ENCODE peak calls at places on chromosomes 12 and 14, in seven cellular contexts. One of them, this sample, is unnamed.

GRCh38 chr14:72500234-72500838 is 393.6 kb downstream of the DPF3 start:
- DNase-seq in substantia nigra: no peak
- DNase-seq in brain microvascular endothelial cell: no peak
- DNase-seq in naive thymus-derived CD4-positive, alpha-beta T cell: no peak
- DNase-seq in CD4-positive, CD25-positive, alpha-beta regulatory T cell: no peak
- DNase-seq in left ventricle myocardium inferior: no peak
- DNase-seq in CD8-positive, alpha-beta T cell: no peak
- DNase-seq in this sample: no peak

GRCh38 chr14:76500480-76500879 is 124.5 kb downstream of the ESRRB start:
- DNase-seq in substantia nigra: no peak
- DNase-seq in naive thymus-derived CD4-positive, alpha-beta T cell: no peak
- DNase-seq in CD8-positive, alpha-beta T cell: no peak
- DNase-seq in left ventricle myocardium inferior: no peak
- DNase-seq in brain microvascular endothelial cell: no peak
- DNase-seq in CD4-positive, CD25-positive, alpha-beta regulatory T cell: no peak
- DNase-seq in this sample: no peak

GRCh38 chr12:1932264-1932777 is 13.9 kb upstream of the CACNA2D4 start:
- DNase-seq in substantia nigra: no peak
- DNase-seq in CD4-positive, CD25-positive, alpha-beta regulatory T cell: no peak
- DNase-seq in CD8-positive, alpha-beta T cell: no peak
- DNase-seq in naive thymus-derived CD4-positive, alpha-beta T cell: no peak
- DNase-seq in left ventricle myocardium inferior: peak
- DNase-seq in brain microvascular endothelial cell: no peak
- DNase-seq in this sample: no peak

GRCh38 chr12:52238206-52238840 is 5.3 kb downstream of the KRT7 start:
- DNase-seq in substantia nigra: no peak
- DNase-seq in brain microvascular endothelial cell: no peak
- DNase-seq in left ventricle myocardium inferior: no peak
- DNase-seq in CD4-positive, CD25-positive, alpha-beta regulatory T cell: no peak
- DNase-seq in naive thymus-derived CD4-positive, alpha-beta T cell: no peak
- DNase-seq in CD8-positive, alpha-beta T cell: no peak
- DNase-seq in this sample: no peak

GRCh38 chr12:113475451-113476085 is 3.9 kb upstream of the LHX5 start:
- DNase-seq in CD8-positive, alpha-beta T cell: no peak
- DNase-seq in left ventricle myocardium inferior: no peak
- DNase-seq in naive thymus-derived CD4-positive, alpha-beta T cell: no peak
- DNase-seq in brain microvascular endothelial cell: no peak
- DNase-seq in substantia nigra: no peak
- DNase-seq in CD4-positive, CD25-positive, alpha-beta regulatory T cell: no peak
- DNase-seq in this sample: no peak

GRCh38 chr14:103546651-103547454 is 15.6 kb downstream of the BAG5 start:
- DNase-seq in CD4-positive, CD25-positive, alpha-beta regulatory T cell: peak
- DNase-seq in brain microvascular endothelial cell: peak
- DNase-seq in CD8-positive, alpha-beta T cell: peak
- DNase-seq in left ventricle myocardium inferior: peak
- DNase-seq in substantia nigra: peak
- DNase-seq in naive thymus-derived CD4-positive, alpha-beta T cell: peak
- DNase-seq in this sample: no peak

GRCh38 chr12:98758331-98758730 is 113.2 kb downstream of the APAF1 start:
- DNase-seq in naive thymus-derived CD4-positive, alpha-beta T cell: no peak
- DNase-seq in CD8-positive, alpha-beta T cell: no peak
- DNase-seq in left ventricle myocardium inferior: peak
- DNase-seq in substantia nigra: peak
- DNase-seq in brain microvascular endothelial cell: no peak
- DNase-seq in CD4-positive, CD25-positive, alpha-beta regulatory T cell: no peak
- DNase-seq in this sample: no peak

GRCh38 chr14:105385698-105386365 is 12.5 kb upstream of the TEX22 start:
- DNase-seq in CD4-positive, CD25-positive, alpha-beta regulatory T cell: no peak
- DNase-seq in left ventricle myocardium inferior: peak
- DNase-seq in brain microvascular endothelial cell: no peak
- DNase-seq in naive thymus-derived CD4-positive, alpha-beta T cell: no peak
- DNase-seq in substantia nigra: no peak
- DNase-seq in CD8-positive, alpha-beta T cell: no peak
- DNase-seq in this sample: no peak

GRCh38 chr12:57342207-57342691 is 88.6 kb downstream of the R3HDM2 start:
- DNase-seq in left ventricle myocardium inferior: peak
- DNase-seq in CD8-positive, alpha-beta T cell: no peak
- DNase-seq in CD4-positive, CD25-positive, alpha-beta regulatory T cell: no peak
- DNase-seq in substantia nigra: no peak
- DNase-seq in naive thymus-derived CD4-positive, alpha-beta T cell: no peak
- DNase-seq in brain microvascular endothelial cell: peak
- DNase-seq in this sample: peak

GRCh38 chr12:46473634-46474201 is 101.1 kb upstream of the SLC38A2 start:
- DNase-seq in CD4-positive, CD25-positive, alpha-beta regulatory T cell: no peak
- DNase-seq in left ventricle myocardium inferior: peak
- DNase-seq in CD8-positive, alpha-beta T cell: no peak
- DNase-seq in naive thymus-derived CD4-positive, alpha-beta T cell: no peak
- DNase-seq in brain microvascular endothelial cell: peak
- DNase-seq in substantia nigra: no peak
- DNase-seq in this sample: peak

GRCh38 chr14:99360774-99361595 is 89.0 kb upstream of the BCL11B start:
- DNase-seq in naive thymus-derived CD4-positive, alpha-beta T cell: no peak
- DNase-seq in left ventricle myocardium inferior: no peak
- DNase-seq in substantia nigra: no peak
- DNase-seq in CD8-positive, alpha-beta T cell: no peak
- DNase-seq in CD4-positive, CD25-positive, alpha-beta regulatory T cell: no peak
- DNase-seq in brain microvascular endothelial cell: no peak
- DNase-seq in this sample: no peak

GRCh38 chr14:76117789-76118188 is 33.9 kb upstream of the GPATCH2L start:
- DNase-seq in brain microvascular endothelial cell: no peak
- DNase-seq in CD4-positive, CD25-positive, alpha-beta regulatory T cell: no peak
- DNase-seq in left ventricle myocardium inferior: no peak
- DNase-seq in substantia nigra: no peak
- DNase-seq in naive thymus-derived CD4-positive, alpha-beta T cell: no peak
- DNase-seq in CD8-positive, alpha-beta T cell: no peak
- DNase-seq in this sample: no peak

GRCh38 chr14:69105326-69105725 is 47.6 kb downstream of the DCAF5 start:
- DNase-seq in CD8-positive, alpha-beta T cell: no peak
- DNase-seq in brain microvascular endothelial cell: peak
- DNase-seq in left ventricle myocardium inferior: no peak
- DNase-seq in naive thymus-derived CD4-positive, alpha-beta T cell: no peak
- DNase-seq in CD4-positive, CD25-positive, alpha-beta regulatory T cell: no peak
- DNase-seq in substantia nigra: no peak
- DNase-seq in this sample: no peak

GRCh38 chr12:48187916-48188695 is 4.7 kb downstream of the CCDC184 start:
- DNase-seq in CD8-positive, alpha-beta T cell: no peak
- DNase-seq in brain microvascular endothelial cell: no peak
- DNase-seq in naive thymus-derived CD4-positive, alpha-beta T cell: no peak
- DNase-seq in left ventricle myocardium inferior: no peak
- DNase-seq in CD4-positive, CD25-positive, alpha-beta regulatory T cell: no peak
- DNase-seq in substantia nigra: no peak
- DNase-seq in this sample: no peak

GRCh38 chr12:119204137-119204536 is 25.4 kb downstream of the HSPB8 start:
- DNase-seq in CD4-positive, CD25-positive, alpha-beta regulatory T cell: no peak
- DNase-seq in naive thymus-derived CD4-positive, alpha-beta T cell: no peak
- DNase-seq in left ventricle myocardium inferior: no peak
- DNase-seq in CD8-positive, alpha-beta T cell: no peak
- DNase-seq in brain microvascular endothelial cell: no peak
- DNase-seq in substantia nigra: no peak
- DNase-seq in this sample: no peak

GRCh38 chr14:88831285-88831684 is 6.8 kb downstream of the TTC8 start:
- DNase-seq in brain microvascular endothelial cell: peak
- DNase-seq in substantia nigra: no peak
- DNase-seq in CD8-positive, alpha-beta T cell: no peak
- DNase-seq in left ventricle myocardium inferior: no peak
- DNase-seq in naive thymus-derived CD4-positive, alpha-beta T cell: no peak
- DNase-seq in CD4-positive, CD25-positive, alpha-beta regulatory T cell: no peak
- DNase-seq in this sample: no peak

GRCh38 chr12:87812030-87812429 is 217.2 kb downstream of the C12orf50 start:
- DNase-seq in left ventricle myocardium inferior: no peak
- DNase-seq in substantia nigra: no peak
- DNase-seq in brain microvascular endothelial cell: no peak
- DNase-seq in naive thymus-derived CD4-positive, alpha-beta T cell: no peak
- DNase-seq in CD4-positive, CD25-positive, alpha-beta regulatory T cell: no peak
- DNase-seq in CD8-positive, alpha-beta T cell: no peak
- DNase-seq in this sample: no peak

GRCh38 chr12:96347130-96347699 is 53.0 kb downstream of the CDK17 start:
- DNase-seq in left ventricle myocardium inferior: no peak
- DNase-seq in naive thymus-derived CD4-positive, alpha-beta T cell: no peak
- DNase-seq in CD4-positive, CD25-positive, alpha-beta regulatory T cell: no peak
- DNase-seq in substantia nigra: no peak
- DNase-seq in CD8-positive, alpha-beta T cell: no peak
- DNase-seq in brain microvascular endothelial cell: no peak
- DNase-seq in this sample: no peak

GRCh38 chr14:55523321-55523720 is 56.7 kb upstream of the KTN1 start:
- DNase-seq in left ventricle myocardium inferior: no peak
- DNase-seq in CD8-positive, alpha-beta T cell: no peak
- DNase-seq in substantia nigra: no peak
- DNase-seq in naive thymus-derived CD4-positive, alpha-beta T cell: no peak
- DNase-seq in brain microvascular endothelial cell: no peak
- DNase-seq in CD4-positive, CD25-positive, alpha-beta regulatory T cell: no peak
- DNase-seq in this sample: no peak

GRCh38 chr12:127720334-127720733 is 546.6 kb upstream of the TMEM132C start:
- DNase-seq in left ventricle myocardium inferior: no peak
- DNase-seq in naive thymus-derived CD4-positive, alpha-beta T cell: no peak
- DNase-seq in CD8-positive, alpha-beta T cell: no peak
- DNase-seq in substantia nigra: no peak
- DNase-seq in CD4-positive, CD25-positive, alpha-beta regulatory T cell: no peak
- DNase-seq in brain microvascular endothelial cell: no peak
- DNase-seq in this sample: no peak

GRCh38 chr14:20609215-20610001 is 18.2 kb upstream of the RNASE12 start:
- DNase-seq in brain microvascular endothelial cell: peak
- DNase-seq in CD4-positive, CD25-positive, alpha-beta regulatory T cell: peak
- DNase-seq in CD8-positive, alpha-beta T cell: peak
- DNase-seq in naive thymus-derived CD4-positive, alpha-beta T cell: peak
- DNase-seq in substantia nigra: no peak
- DNase-seq in left ventricle myocardium inferior: peak
- DNase-seq in this sample: peak
- H3K27ac ChIP-seq in brain microvascular endothelial cell: no peak
- H3K27ac ChIP-seq in CD4-positive, CD25-positive, alpha-beta regulatory T cell: peak
- H3K27ac ChIP-seq in CD8-positive, alpha-beta T cell: peak
- H3K27ac ChIP-seq in naive thymus-derived CD4-positive, alpha-beta T cell: peak
- H3K27ac ChIP-seq in substantia nigra: peak
- H3K27ac ChIP-seq in left ventricle myocardium inferior: peak
- H3K27ac ChIP-seq in this sample: no peak

GRCh38 chr14:94112513-94113060 is 2.1 kb downstream of the IFI27 start:
- DNase-seq in substantia nigra: no peak
- DNase-seq in CD4-positive, CD25-positive, alpha-beta regulatory T cell: no peak
- DNase-seq in naive thymus-derived CD4-positive, alpha-beta T cell: no peak
- DNase-seq in brain microvascular endothelial cell: no peak
- DNase-seq in left ventricle myocardium inferior: no peak
- DNase-seq in CD8-positive, alpha-beta T cell: no peak
- DNase-seq in this sample: no peak
- H3K27ac ChIP-seq in substantia nigra: no peak
- H3K27ac ChIP-seq in CD4-positive, CD25-positive, alpha-beta regulatory T cell: no peak
- H3K27ac ChIP-seq in naive thymus-derived CD4-positive, alpha-beta T cell: no peak
- H3K27ac ChIP-seq in brain microvascular endothelial cell: no peak
- H3K27ac ChIP-seq in left ventricle myocardium inferior: peak
- H3K27ac ChIP-seq in CD8-positive, alpha-beta T cell: no peak
- H3K27ac ChIP-seq in this sample: no peak

GRCh38 chr12:145369-145960 is 68.5 kb downstream of the SLC6A12 start:
- DNase-seq in substantia nigra: no peak
- DNase-seq in CD4-positive, CD25-positive, alpha-beta regulatory T cell: no peak
- DNase-seq in brain microvascular endothelial cell: no peak
- DNase-seq in CD8-positive, alpha-beta T cell: no peak
- DNase-seq in left ventricle myocardium inferior: no peak
- DNase-seq in naive thymus-derived CD4-positive, alpha-beta T cell: no peak
- DNase-seq in this sample: no peak

GRCh38 chr12:148676-149416 is 65.1 kb downstream of the SLC6A12 start:
- DNase-seq in naive thymus-derived CD4-positive, alpha-beta T cell: no peak
- DNase-seq in substantia nigra: no peak
- DNase-seq in brain microvascular endothelial cell: no peak
- DNase-seq in CD8-positive, alpha-beta T cell: no peak
- DNase-seq in left ventricle myocardium inferior: no peak
- DNase-seq in CD4-positive, CD25-positive, alpha-beta regulatory T cell: no peak
- DNase-seq in this sample: no peak

GRCh38 chr12:143964-144649 is 69.8 kb downstream of the SLC6A12 start:
- DNase-seq in CD8-positive, alpha-beta T cell: no peak
- DNase-seq in brain microvascular endothelial cell: no peak
- DNase-seq in naive thymus-derived CD4-positive, alpha-beta T cell: no peak
- DNase-seq in left ventricle myocardium inferior: no peak
- DNase-seq in substantia nigra: no peak
- DNase-seq in CD4-positive, CD25-positive, alpha-beta regulatory T cell: no peak
- DNase-seq in this sample: no peak

GRCh38 chr12:147242-147641 is 66.7 kb downstream of the SLC6A12 start:
- DNase-seq in CD4-positive, CD25-positive, alpha-beta regulatory T cell: no peak
- DNase-seq in naive thymus-derived CD4-positive, alpha-beta T cell: no peak
- DNase-seq in CD8-positive, alpha-beta T cell: no peak
- DNase-seq in substantia nigra: no peak
- DNase-seq in left ventricle myocardium inferior: no peak
- DNase-seq in brain microvascular endothelial cell: no peak
- DNase-seq in this sample: no peak

DNA sequence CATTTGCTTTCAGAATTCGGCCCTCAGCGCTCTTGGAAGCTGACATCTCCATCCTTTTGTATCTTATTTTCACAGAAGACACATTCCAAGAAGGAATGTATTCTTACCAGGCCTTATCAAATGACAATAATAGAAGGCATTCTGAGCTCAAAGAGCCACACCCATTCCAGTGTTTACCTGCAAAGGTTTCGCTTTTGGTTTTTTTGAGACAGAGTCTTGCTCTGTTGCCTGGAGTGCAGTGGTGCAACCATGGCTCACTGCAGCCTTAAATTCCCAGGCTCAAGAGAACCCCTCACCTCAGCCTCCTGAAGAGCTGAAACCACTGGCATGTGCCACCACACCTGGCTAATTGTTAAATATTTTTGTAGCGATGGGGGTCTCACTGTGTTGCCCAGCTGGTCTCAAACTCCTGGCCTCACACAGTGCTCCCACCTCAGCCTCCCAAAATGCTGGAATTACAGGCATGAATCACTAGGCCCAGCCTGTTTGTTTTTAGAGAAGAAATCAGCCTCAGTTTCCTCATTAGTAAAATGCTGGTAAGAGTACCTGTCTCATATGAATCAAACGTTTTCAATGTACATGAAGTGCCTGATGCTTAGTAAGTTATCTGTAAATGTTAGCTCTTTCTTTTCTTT is 69.2 kb downstream of the SLC6A12 start:
- DNase-seq in naive thymus-derived CD4-positive, alpha-beta T cell: no peak
- DNase-seq in brain microvascular endothelial cell: no peak
- DNase-seq in substantia nigra: no peak
- DNase-seq in left ventricle myocardium inferior: no peak
- DNase-seq in CD4-positive, CD25-positive, alpha-beta regulatory T cell: no peak
- DNase-seq in CD8-positive, alpha-beta T cell: no peak
- DNase-seq in this sample: no peak
- H3K27ac ChIP-seq in naive thymus-derived CD4-positive, alpha-beta T cell: no peak
- H3K27ac ChIP-seq in brain microvascular endothelial cell: no peak
- H3K27ac ChIP-seq in substantia nigra: no peak
- H3K27ac ChIP-seq in left ventricle myocardium inferior: no peak
- H3K27ac ChIP-seq in CD4-positive, CD25-positive, alpha-beta regulatory T cell: no peak
- H3K27ac ChIP-seq in CD8-positive, alpha-beta T cell: no peak
- H3K27ac ChIP-seq in this sample: no peak

DNA sequence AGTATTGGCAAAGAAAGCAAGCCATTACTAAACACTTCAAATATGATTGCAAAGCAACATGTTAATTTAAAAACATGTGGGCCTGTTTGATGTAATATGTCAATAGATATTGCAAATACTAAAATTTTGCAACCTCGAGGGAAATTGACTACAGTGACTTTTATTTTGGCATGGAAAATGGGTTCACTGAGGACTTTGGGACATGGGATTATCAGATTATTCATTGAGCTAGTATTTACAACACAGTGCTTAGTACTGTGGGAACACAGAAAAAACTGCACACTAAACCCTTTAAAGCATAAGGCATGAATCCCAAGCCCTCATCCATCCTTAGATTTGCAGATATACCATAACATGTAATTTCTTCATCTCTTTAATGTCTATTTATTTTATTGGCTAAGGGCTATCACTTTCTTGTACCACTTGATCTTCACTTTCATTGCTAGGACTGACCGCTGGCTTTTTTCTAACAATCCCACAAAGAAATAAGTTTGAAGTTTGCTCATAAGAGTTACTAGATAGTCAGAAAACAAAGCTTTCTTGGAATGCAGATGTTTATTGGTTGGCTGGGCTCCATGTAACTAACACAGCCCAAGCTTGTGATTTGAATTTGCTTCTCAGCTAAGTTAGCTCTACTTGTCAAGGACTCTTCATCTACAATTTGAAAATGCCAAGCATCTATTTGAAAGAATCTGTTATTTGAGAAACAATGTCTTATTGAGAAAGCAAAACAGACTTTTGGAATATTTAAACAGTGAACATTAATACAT is 48.7 kb downstream of the PPFIBP1 start:
- DNase-seq in CD8-positive, alpha-beta T cell: no peak
- DNase-seq in CD4-positive, CD25-positive, alpha-beta regulatory T cell: no peak
- DNase-seq in substantia nigra: no peak
- DNase-seq in left ventricle myocardium inferior: no peak
- DNase-seq in brain microvascular endothelial cell: peak
- DNase-seq in naive thymus-derived CD4-positive, alpha-beta T cell: no peak
- DNase-seq in this sample: no peak
- H3K27ac ChIP-seq in CD8-positive, alpha-beta T cell: no peak
- H3K27ac ChIP-seq in CD4-positive, CD25-positive, alpha-beta regulatory T cell: no peak
- H3K27ac ChIP-seq in substantia nigra: no peak
- H3K27ac ChIP-seq in left ventricle myocardium inferior: peak
- H3K27ac ChIP-seq in brain microvascular endothelial cell: peak
- H3K27ac ChIP-seq in naive thymus-derived CD4-positive, alpha-beta T cell: no peak
- H3K27ac ChIP-seq in this sample: no peak